ENCODE peak calls at places on chromosomes 4 and X, in six cellular contexts. K is MM.1S, N is SHP77, E is foreskin fibroblast, O is NT2/D1, M is thoracic aorta. B is an unnamed sample.

GRCh38 chr4:105990933-105991332 is 95.7 kb downstream of the NPNT start:
- DNase-seq in K (no peak), N (peak), E (peak), O (no peak), M (peak), B (peak)

GRCh38 chr4:37490391-37491347 is 195.5 kb downstream of the RELL1 start:
- DNase-seq in K (no peak), N (no peak), E (no peak), O (no peak), M (no peak), B (no peak)

GRCh38 chr4:15400276-15400675 is 27.6 kb upstream of the C1QTNF7 start:
- DNase-seq in K (no peak), N (no peak), E (no peak), O (no peak), M (no peak), B (no peak)

GRCh38 chr4:10354225-10354624 is 103.0 kb downstream of the ZNF518B start:
- DNase-seq in K (no peak), N (no peak), E (no peak), O (no peak), M (no peak), B (no peak)

GRCh38 chr4:1230316-1230715 is 18.6 kb downstream of the CTBP1 start:
- DNase-seq in K (no peak), N (no peak), E (no peak), O (no peak), M (no peak), B (no peak)

GRCh38 chr4:76601791-76602190 is 166.8 kb downstream of the SHROOM3 start:
- DNase-seq in K (peak), N (no peak), E (peak), O (no peak), M (no peak), B (no peak)

GRCh38 chrX:13048265-13048664 is 3.8 kb upstream of the FAM9C start:
- DNase-seq in K (no peak), N (peak), E (peak), O (no peak), M (no peak), B (no peak)

GRCh38 chr4:103754844-103755243 is 35.1 kb upstream of the TACR3 start:
- DNase-seq in K (no peak), N (peak), E (no peak), O (no peak), M (no peak), B (no peak)

GRCh38 chr4:24774452-24774851 is 20.9 kb upstream of the SOD3 start:
- DNase-seq in K (no peak), N (no peak), E (no peak), O (no peak), M (no peak), B (no peak)

GRCh38 chr4:107167051-107167450 is 130.9 kb upstream of the DKK2 start:
- DNase-seq in K (no peak), N (no peak), E (no peak), O (no peak), M (no peak), B (no peak)

GRCh38 chrX:9134341-9134740 is 100.4 kb upstream of the FAM9B start:
- DNase-seq in K (no peak), N (no peak), E (no peak), O (no peak), M (no peak), B (peak)